ENCODE peak calls at places on chromosomes 7 and 10, in ten cellular contexts. One of them, this sample, is unnamed.

GRCh38 chr7:5420108-5420840 is 3.4 kb downstream of the TNRC18 start:
- DNase-seq in GM12878: no peak
- DNase-seq in stomach: peak
- DNase-seq in suprapubic skin: no peak
- DNase-seq in H1: no peak
- DNase-seq in ovary: no peak
- DNase-seq in K562: no peak
- DNase-seq in sigmoid colon: no peak
- DNase-seq in tibial nerve: no peak
- DNase-seq in A549: no peak
- DNase-seq in this sample: no peak

GRCh38 chr10:57785068-57785467 is 482.6 kb downstream of the IPMK start:
- DNase-seq in GM12878: no peak
- DNase-seq in stomach: no peak
- DNase-seq in suprapubic skin: no peak
- DNase-seq in H1: no peak
- DNase-seq in ovary: no peak
- DNase-seq in K562: no peak
- DNase-seq in sigmoid colon: no peak
- DNase-seq in tibial nerve: no peak
- DNase-seq in A549: no peak
- DNase-seq in this sample: no peak

GRCh38 chr10:26486985-26487850 is 49.1 kb downstream of the APBB1IP start:
- DNase-seq in GM12878: peak
- DNase-seq in stomach: no peak
- DNase-seq in suprapubic skin: no peak
- DNase-seq in H1: no peak
- DNase-seq in ovary: no peak
- DNase-seq in K562: no peak
- DNase-seq in sigmoid colon: no peak
- DNase-seq in tibial nerve: no peak
- DNase-seq in A549: peak
- DNase-seq in this sample: peak

GRCh38 chr10:103720328-103720963 is 134.9 kb downstream of the SH3PXD2A start:
- DNase-seq in GM12878: no peak
- DNase-seq in stomach: no peak
- DNase-seq in suprapubic skin: no peak
- DNase-seq in H1: no peak
- DNase-seq in ovary: no peak
- DNase-seq in K562: no peak
- DNase-seq in sigmoid colon: no peak
- DNase-seq in tibial nerve: no peak
- DNase-seq in A549: no peak
- DNase-seq in this sample: no peak

GRCh38 chr10:125231116-125231812 is 70.9 kb upstream of the CTBP2 start:
- DNase-seq in GM12878: no peak
- DNase-seq in stomach: no peak
- DNase-seq in suprapubic skin: no peak
- DNase-seq in H1: no peak
- DNase-seq in ovary: no peak
- DNase-seq in K562: peak
- DNase-seq in sigmoid colon: no peak
- DNase-seq in tibial nerve: no peak
- DNase-seq in A549: peak
- DNase-seq in this sample: no peak

GRCh38 chr7:73585196-73585595 is 6.8 kb upstream of the TBL2 start:
- DNase-seq in GM12878: no peak
- DNase-seq in stomach: no peak
- DNase-seq in suprapubic skin: no peak
- DNase-seq in H1: no peak
- DNase-seq in ovary: no peak
- DNase-seq in K562: no peak
- DNase-seq in sigmoid colon: no peak
- DNase-seq in tibial nerve: no peak
- DNase-seq in A549: no peak
- DNase-seq in this sample: no peak

GRCh38 chr7:94643771-94644545 is 12.0 kb downstream of the SGCE start:
- DNase-seq in GM12878: no peak
- DNase-seq in stomach: no peak
- DNase-seq in suprapubic skin: no peak
- DNase-seq in H1: no peak
- DNase-seq in ovary: no peak
- DNase-seq in K562: no peak
- DNase-seq in sigmoid colon: no peak
- DNase-seq in tibial nerve: no peak
- DNase-seq in A549: no peak
- DNase-seq in this sample: no peak

GRCh38 chr10:97215619-97216018 is 29.9 kb upstream of the SLIT1 start:
- DNase-seq in GM12878: no peak
- DNase-seq in stomach: no peak
- DNase-seq in suprapubic skin: no peak
- DNase-seq in H1: no peak
- DNase-seq in ovary: no peak
- DNase-seq in K562: no peak
- DNase-seq in sigmoid colon: no peak
- DNase-seq in tibial nerve: no peak
- DNase-seq in A549: no peak
- DNase-seq in this sample: no peak

GRCh38 chr7:95470452-95470851 is 15.3 kb upstream of the ASB4 start:
- DNase-seq in GM12878: no peak
- DNase-seq in stomach: no peak
- DNase-seq in suprapubic skin: no peak
- DNase-seq in H1: no peak
- DNase-seq in ovary: no peak
- DNase-seq in K562: peak
- DNase-seq in sigmoid colon: no peak
- DNase-seq in tibial nerve: no peak
- DNase-seq in A549: peak
- DNase-seq in this sample: peak

GRCh38 chr7:156545989-156546388 is 94.6 kb upstream of the RNF32 start:
- DNase-seq in GM12878: no peak
- DNase-seq in stomach: no peak
- DNase-seq in suprapubic skin: no peak
- DNase-seq in H1: no peak
- DNase-seq in ovary: no peak
- DNase-seq in K562: no peak
- DNase-seq in sigmoid colon: no peak
- DNase-seq in tibial nerve: no peak
- DNase-seq in A549: no peak
- DNase-seq in this sample: no peak

GRCh38 chr7:19552576-19552975 is 156.3 kb downstream of the POLR1F start:
- DNase-seq in GM12878: no peak
- DNase-seq in stomach: no peak
- DNase-seq in suprapubic skin: no peak
- DNase-seq in H1: no peak
- DNase-seq in ovary: no peak
- DNase-seq in K562: no peak
- DNase-seq in sigmoid colon: no peak
- DNase-seq in tibial nerve: no peak
- DNase-seq in A549: no peak
- DNase-seq in this sample: no peak

GRCh38 chr10:16891375-16892313 is 74.4 kb upstream of the RSU1 start:
- DNase-seq in GM12878: no peak
- DNase-seq in stomach: peak
- DNase-seq in suprapubic skin: peak
- DNase-seq in H1: peak
- DNase-seq in ovary: peak
- DNase-seq in K562: peak
- DNase-seq in sigmoid colon: peak
- DNase-seq in tibial nerve: peak
- DNase-seq in A549: peak
- DNase-seq in this sample: peak
- TF ChIP-seq POLR2A in GM12878: peak
- TF ChIP-seq POLR2A in stomach: no peak
- TF ChIP-seq POLR2A in suprapubic skin: no peak
- TF ChIP-seq POLR2A in H1: peak
- TF ChIP-seq POLR2A in ovary: no peak
- TF ChIP-seq POLR2A in K562: peak
- TF ChIP-seq POLR2A in sigmoid colon: no peak
- TF ChIP-seq POLR2A in tibial nerve: no peak
- TF ChIP-seq POLR2A in A549: no peak
- TF ChIP-seq POLR2A in this sample: no peak

GRCh38 chr10:119412244-119412750 is 130.2 kb downstream of the RGS10 start:
- DNase-seq in GM12878: no peak
- DNase-seq in stomach: peak
- DNase-seq in suprapubic skin: no peak
- DNase-seq in H1: no peak
- DNase-seq in ovary: peak
- DNase-seq in K562: no peak
- DNase-seq in sigmoid colon: peak
- DNase-seq in tibial nerve: peak
- DNase-seq in A549: no peak
- DNase-seq in this sample: peak
- TF ChIP-seq EP300 in GM12878: no peak
- TF ChIP-seq EP300 in stomach: no peak
- TF ChIP-seq EP300 in suprapubic skin: no peak
- TF ChIP-seq EP300 in H1: no peak
- TF ChIP-seq EP300 in ovary: no peak
- TF ChIP-seq EP300 in K562: no peak
- TF ChIP-seq EP300 in sigmoid colon: no peak
- TF ChIP-seq EP300 in tibial nerve: peak
- TF ChIP-seq EP300 in A549: no peak
- TF ChIP-seq EP300 in this sample: no peak

GRCh38 chr10:971613-972012 is 16.6 kb upstream of the GTPBP4 start:
- DNase-seq in GM12878: no peak
- DNase-seq in stomach: peak
- DNase-seq in suprapubic skin: no peak
- DNase-seq in H1: no peak
- DNase-seq in ovary: no peak
- DNase-seq in K562: no peak
- DNase-seq in sigmoid colon: no peak
- DNase-seq in tibial nerve: no peak
- DNase-seq in A549: no peak
- DNase-seq in this sample: peak
- H3K4me3 ChIP-seq in GM12878: no peak
- H3K4me3 ChIP-seq in stomach: no peak
- H3K4me3 ChIP-seq in suprapubic skin: no peak
- H3K4me3 ChIP-seq in H1: no peak
- H3K4me3 ChIP-seq in ovary: no peak
- H3K4me3 ChIP-seq in K562: no peak
- H3K4me3 ChIP-seq in sigmoid colon: no peak
- H3K4me3 ChIP-seq in tibial nerve: no peak
- H3K4me3 ChIP-seq in A549: no peak
- H3K4me3 ChIP-seq in this sample: no peak

DNA sequence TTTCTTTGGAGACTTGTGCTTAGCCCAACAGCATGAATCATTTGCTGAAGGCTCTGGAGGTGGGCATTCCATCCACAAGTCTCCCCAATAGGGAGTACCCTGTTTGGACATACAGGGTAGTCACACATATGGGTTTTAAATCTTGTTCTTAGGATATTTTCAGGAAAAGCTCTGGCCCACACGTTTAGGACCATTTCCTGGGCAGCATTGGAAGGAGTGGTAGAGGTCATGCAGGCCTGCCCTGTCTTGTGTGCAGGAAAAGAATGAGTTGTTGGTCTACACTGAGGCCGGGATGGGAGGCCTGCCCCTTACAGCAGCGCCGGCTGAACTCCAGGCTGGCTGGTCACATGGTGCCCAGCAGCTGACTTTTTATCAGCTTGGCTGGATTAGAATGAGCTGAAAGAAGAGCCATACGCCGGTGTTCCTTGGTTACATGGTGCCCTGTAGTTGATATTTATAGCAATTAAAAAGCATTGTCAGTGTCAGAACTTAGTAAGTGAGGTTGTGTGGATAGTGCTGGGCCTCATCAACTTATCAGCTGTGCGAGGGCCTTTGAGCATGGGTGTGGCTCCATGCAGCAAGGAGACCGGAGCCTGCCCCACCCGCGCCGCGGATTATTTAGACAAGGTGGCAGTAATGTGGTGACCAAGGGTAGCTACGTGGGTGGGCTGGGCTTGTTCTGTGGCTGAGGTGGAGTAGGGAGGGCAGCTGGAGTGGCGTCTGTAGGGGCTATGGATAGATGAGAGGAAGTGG is 28.6 kb downstream of the OGDH start:
- DNase-seq in GM12878: no peak
- DNase-seq in stomach: peak
- DNase-seq in suprapubic skin: peak
- DNase-seq in H1: no peak
- DNase-seq in ovary: no peak
- DNase-seq in K562: peak
- DNase-seq in sigmoid colon: no peak
- DNase-seq in tibial nerve: no peak
- DNase-seq in A549: no peak
- DNase-seq in this sample: peak
- TF ChIP-seq POLR2A in GM12878: no peak
- TF ChIP-seq POLR2A in stomach: no peak
- TF ChIP-seq POLR2A in suprapubic skin: no peak
- TF ChIP-seq POLR2A in H1: no peak
- TF ChIP-seq POLR2A in ovary: no peak
- TF ChIP-seq POLR2A in K562: no peak
- TF ChIP-seq POLR2A in sigmoid colon: no peak
- TF ChIP-seq POLR2A in tibial nerve: no peak
- TF ChIP-seq POLR2A in A549: no peak
- TF ChIP-seq POLR2A in this sample: no peak